ENCODE peak calls at places on chromosomes 12 and 14, in nine cellular contexts. One of them, this sample, is unnamed. For H3K9me3, the result is how much of the 10 kb centered on the place peaks cover.

GRCh38 chr12:121776190-121777098 is 17.0 kb downstream of the RHOF start:
- DNase-seq in mammary epithelial cell: peak
- DNase-seq in thoracic aorta: no peak
- DNase-seq in CD4-positive, CD25-positive, alpha-beta regulatory T cell: peak
- DNase-seq in NT2/D1: peak
- DNase-seq in OCI-LY7: peak
- DNase-seq in pancreas: peak
- DNase-seq in uterus: peak
- DNase-seq in naive thymus-derived CD4-positive, alpha-beta T cell: peak
- DNase-seq in this sample: peak

GRCh38 chr12:51592034-51592705 is 1.1 kb downstream of the SCN8A start:
- DNase-seq in mammary epithelial cell: no peak
- DNase-seq in thoracic aorta: no peak
- DNase-seq in CD4-positive, CD25-positive, alpha-beta regulatory T cell: no peak
- DNase-seq in NT2/D1: peak
- DNase-seq in OCI-LY7: no peak
- DNase-seq in pancreas: no peak
- DNase-seq in uterus: no peak
- DNase-seq in naive thymus-derived CD4-positive, alpha-beta T cell: no peak
- DNase-seq in this sample: no peak

GRCh38 chr12:132677492-132677891 is 9.7 kb downstream of the POLE start:
- DNase-seq in mammary epithelial cell: no peak
- DNase-seq in thoracic aorta: no peak
- DNase-seq in CD4-positive, CD25-positive, alpha-beta regulatory T cell: no peak
- DNase-seq in NT2/D1: no peak
- DNase-seq in OCI-LY7: no peak
- DNase-seq in pancreas: no peak
- DNase-seq in uterus: no peak
- DNase-seq in naive thymus-derived CD4-positive, alpha-beta T cell: no peak
- DNase-seq in this sample: no peak

GRCh38 chr12:107544947-107545346 is 140.7 kb upstream of the PWP1 start:
- DNase-seq in mammary epithelial cell: no peak
- DNase-seq in thoracic aorta: no peak
- DNase-seq in CD4-positive, CD25-positive, alpha-beta regulatory T cell: no peak
- DNase-seq in NT2/D1: no peak
- DNase-seq in OCI-LY7: no peak
- DNase-seq in pancreas: no peak
- DNase-seq in uterus: no peak
- DNase-seq in naive thymus-derived CD4-positive, alpha-beta T cell: no peak
- DNase-seq in this sample: no peak

GRCh38 chr14:93936245-93936644 is 9.1 kb downstream of the FAM181A start:
- DNase-seq in mammary epithelial cell: peak
- DNase-seq in thoracic aorta: no peak
- DNase-seq in CD4-positive, CD25-positive, alpha-beta regulatory T cell: peak
- DNase-seq in NT2/D1: peak
- DNase-seq in OCI-LY7: peak
- DNase-seq in pancreas: no peak
- DNase-seq in uterus: no peak
- DNase-seq in naive thymus-derived CD4-positive, alpha-beta T cell: no peak
- DNase-seq in this sample: no peak

GRCh38 chr14:58455593-58456265 is 28.2 kb downstream of the KIAA0586 start:
- DNase-seq in mammary epithelial cell: peak
- DNase-seq in thoracic aorta: no peak
- DNase-seq in CD4-positive, CD25-positive, alpha-beta regulatory T cell: no peak
- DNase-seq in NT2/D1: peak
- DNase-seq in OCI-LY7: no peak
- DNase-seq in pancreas: no peak
- DNase-seq in uterus: no peak
- DNase-seq in naive thymus-derived CD4-positive, alpha-beta T cell: no peak
- DNase-seq in this sample: no peak

GRCh38 chr12:1544991-1545700 is 49.2 kb downstream of the FBXL14 start:
- DNase-seq in mammary epithelial cell: no peak
- DNase-seq in thoracic aorta: no peak
- DNase-seq in CD4-positive, CD25-positive, alpha-beta regulatory T cell: no peak
- DNase-seq in NT2/D1: no peak
- DNase-seq in OCI-LY7: peak
- DNase-seq in pancreas: no peak
- DNase-seq in uterus: no peak
- DNase-seq in naive thymus-derived CD4-positive, alpha-beta T cell: no peak
- DNase-seq in this sample: no peak

GRCh38 chr14:74566174-74567125 is 45.6 kb downstream of the LTBP2 start:
- DNase-seq in mammary epithelial cell: peak
- DNase-seq in thoracic aorta: no peak
- DNase-seq in CD4-positive, CD25-positive, alpha-beta regulatory T cell: no peak
- DNase-seq in NT2/D1: no peak
- DNase-seq in OCI-LY7: no peak
- DNase-seq in pancreas: no peak
- DNase-seq in uterus: no peak
- DNase-seq in naive thymus-derived CD4-positive, alpha-beta T cell: no peak
- DNase-seq in this sample: no peak

GRCh38 chr14:89249296-89249565 is 167.8 kb downstream of the FOXN3 start:
- DNase-seq in mammary epithelial cell: peak
- DNase-seq in thoracic aorta: no peak
- DNase-seq in CD4-positive, CD25-positive, alpha-beta regulatory T cell: no peak
- DNase-seq in NT2/D1: peak
- DNase-seq in OCI-LY7: no peak
- DNase-seq in pancreas: no peak
- DNase-seq in uterus: no peak
- DNase-seq in naive thymus-derived CD4-positive, alpha-beta T cell: no peak
- DNase-seq in this sample: no peak

GRCh38 chr14:105904379-105904778 is 378.0 kb downstream of the TMEM121 start:
- DNase-seq in mammary epithelial cell: no peak
- DNase-seq in thoracic aorta: no peak
- DNase-seq in CD4-positive, CD25-positive, alpha-beta regulatory T cell: no peak
- DNase-seq in NT2/D1: no peak
- DNase-seq in OCI-LY7: no peak
- DNase-seq in pancreas: no peak
- DNase-seq in uterus: no peak
- DNase-seq in naive thymus-derived CD4-positive, alpha-beta T cell: no peak
- DNase-seq in this sample: no peak

GRCh38 chr14:105908006-105908405 is 381.6 kb downstream of the TMEM121 start:
- DNase-seq in mammary epithelial cell: no peak
- DNase-seq in thoracic aorta: no peak
- DNase-seq in CD4-positive, CD25-positive, alpha-beta regulatory T cell: no peak
- DNase-seq in NT2/D1: no peak
- DNase-seq in OCI-LY7: no peak
- DNase-seq in pancreas: no peak
- DNase-seq in uterus: no peak
- DNase-seq in naive thymus-derived CD4-positive, alpha-beta T cell: no peak
- DNase-seq in this sample: no peak

GRCh38 chr14:105907276-105907675 is 380.9 kb downstream of the TMEM121 start:
- DNase-seq in mammary epithelial cell: no peak
- DNase-seq in thoracic aorta: no peak
- DNase-seq in CD4-positive, CD25-positive, alpha-beta regulatory T cell: no peak
- DNase-seq in NT2/D1: no peak
- DNase-seq in OCI-LY7: no peak
- DNase-seq in pancreas: no peak
- DNase-seq in uterus: no peak
- DNase-seq in naive thymus-derived CD4-positive, alpha-beta T cell: no peak
- DNase-seq in this sample: no peak

GRCh38 chr14:105903971-105904370 is 377.6 kb downstream of the TMEM121 start:
- DNase-seq in mammary epithelial cell: no peak
- DNase-seq in thoracic aorta: no peak
- DNase-seq in CD4-positive, CD25-positive, alpha-beta regulatory T cell: no peak
- DNase-seq in NT2/D1: no peak
- DNase-seq in OCI-LY7: no peak
- DNase-seq in pancreas: no peak
- DNase-seq in uterus: no peak
- DNase-seq in naive thymus-derived CD4-positive, alpha-beta T cell: no peak
- DNase-seq in this sample: no peak

GRCh38 chr14:105905456-105905855 is 379.1 kb downstream of the TMEM121 start:
- DNase-seq in mammary epithelial cell: no peak
- DNase-seq in thoracic aorta: no peak
- DNase-seq in CD4-positive, CD25-positive, alpha-beta regulatory T cell: no peak
- DNase-seq in NT2/D1: no peak
- DNase-seq in OCI-LY7: no peak
- DNase-seq in pancreas: no peak
- DNase-seq in uterus: no peak
- DNase-seq in naive thymus-derived CD4-positive, alpha-beta T cell: no peak
- DNase-seq in this sample: no peak
- H3K9me3 ChIP-seq in mammary epithelial cell: under half
- H3K9me3 ChIP-seq in thoracic aorta: under half
- H3K9me3 ChIP-seq in CD4-positive, CD25-positive, alpha-beta regulatory T cell: under half
- H3K9me3 ChIP-seq in NT2/D1: under half
- H3K9me3 ChIP-seq in OCI-LY7: under half
- H3K9me3 ChIP-seq in pancreas: under half
- H3K9me3 ChIP-seq in uterus: under half
- H3K9me3 ChIP-seq in naive thymus-derived CD4-positive, alpha-beta T cell: under half
- H3K9me3 ChIP-seq in this sample: under half

GRCh38 chr12:87305481-87305880 is 723.7 kb downstream of the C12orf50 start:
- DNase-seq in mammary epithelial cell: no peak
- DNase-seq in thoracic aorta: no peak
- DNase-seq in CD4-positive, CD25-positive, alpha-beta regulatory T cell: no peak
- DNase-seq in NT2/D1: no peak
- DNase-seq in OCI-LY7: no peak
- DNase-seq in pancreas: no peak
- DNase-seq in uterus: no peak
- DNase-seq in naive thymus-derived CD4-positive, alpha-beta T cell: no peak
- DNase-seq in this sample: no peak
- H3K9me3 ChIP-seq in mammary epithelial cell: under half
- H3K9me3 ChIP-seq in thoracic aorta: under half
- H3K9me3 ChIP-seq in CD4-positive, CD25-positive, alpha-beta regulatory T cell: under half
- H3K9me3 ChIP-seq in NT2/D1: under half
- H3K9me3 ChIP-seq in OCI-LY7: under half
- H3K9me3 ChIP-seq in pancreas: under half
- H3K9me3 ChIP-seq in uterus: under half
- H3K9me3 ChIP-seq in naive thymus-derived CD4-positive, alpha-beta T cell: under half
- H3K9me3 ChIP-seq in this sample: under half

GRCh38 chr12:52753283-52753682 is 23.9 kb downstream of the KRT76 start:
- DNase-seq in mammary epithelial cell: no peak
- DNase-seq in thoracic aorta: no peak
- DNase-seq in CD4-positive, CD25-positive, alpha-beta regulatory T cell: no peak
- DNase-seq in NT2/D1: no peak
- DNase-seq in OCI-LY7: no peak
- DNase-seq in pancreas: no peak
- DNase-seq in uterus: no peak
- DNase-seq in naive thymus-derived CD4-positive, alpha-beta T cell: no peak
- DNase-seq in this sample: no peak

GRCh38 chr12:52754135-52754534 is 23.0 kb downstream of the KRT76 start:
- DNase-seq in mammary epithelial cell: no peak
- DNase-seq in thoracic aorta: no peak
- DNase-seq in CD4-positive, CD25-positive, alpha-beta regulatory T cell: no peak
- DNase-seq in NT2/D1: no peak
- DNase-seq in OCI-LY7: no peak
- DNase-seq in pancreas: no peak
- DNase-seq in uterus: no peak
- DNase-seq in naive thymus-derived CD4-positive, alpha-beta T cell: no peak
- DNase-seq in this sample: no peak

GRCh38 chr12:52749827-52750226 is 27.3 kb downstream of the KRT76 start:
- DNase-seq in mammary epithelial cell: no peak
- DNase-seq in thoracic aorta: no peak
- DNase-seq in CD4-positive, CD25-positive, alpha-beta regulatory T cell: no peak
- DNase-seq in NT2/D1: no peak
- DNase-seq in OCI-LY7: no peak
- DNase-seq in pancreas: no peak
- DNase-seq in uterus: no peak
- DNase-seq in naive thymus-derived CD4-positive, alpha-beta T cell: no peak
- DNase-seq in this sample: no peak

GRCh38 chr12:52752516-52752915 is 24.6 kb downstream of the KRT76 start:
- DNase-seq in mammary epithelial cell: no peak
- DNase-seq in thoracic aorta: no peak
- DNase-seq in CD4-positive, CD25-positive, alpha-beta regulatory T cell: no peak
- DNase-seq in NT2/D1: no peak
- DNase-seq in OCI-LY7: no peak
- DNase-seq in pancreas: no peak
- DNase-seq in uterus: no peak
- DNase-seq in naive thymus-derived CD4-positive, alpha-beta T cell: no peak
- DNase-seq in this sample: no peak

DNA sequence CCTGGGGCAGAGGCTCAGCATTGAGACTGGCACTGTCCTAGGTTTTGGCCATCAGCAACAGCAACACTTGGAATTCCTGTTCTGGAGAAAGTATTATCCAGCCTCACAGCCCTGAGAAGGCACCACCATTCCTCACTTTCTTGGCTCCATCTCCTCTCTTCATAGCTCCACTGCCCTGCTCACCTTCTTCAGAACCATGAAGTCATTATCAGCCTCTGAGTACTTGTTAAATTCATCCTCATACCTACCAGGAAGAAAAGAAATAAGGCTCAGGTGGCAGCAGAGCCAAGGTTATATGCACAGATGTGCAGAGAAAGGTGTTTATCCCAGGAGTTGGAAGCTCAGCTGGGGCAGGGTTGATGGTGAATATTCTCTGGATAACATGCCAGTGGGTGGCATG is 25.4 kb downstream of the KRT76 start:
- DNase-seq in mammary epithelial cell: no peak
- DNase-seq in thoracic aorta: no peak
- DNase-seq in CD4-positive, CD25-positive, alpha-beta regulatory T cell: no peak
- DNase-seq in NT2/D1: no peak
- DNase-seq in OCI-LY7: no peak
- DNase-seq in pancreas: no peak
- DNase-seq in uterus: no peak
- DNase-seq in naive thymus-derived CD4-positive, alpha-beta T cell: no peak
- DNase-seq in this sample: no peak
- H3K9me3 ChIP-seq in mammary epithelial cell: under half
- H3K9me3 ChIP-seq in thoracic aorta: under half
- H3K9me3 ChIP-seq in CD4-positive, CD25-positive, alpha-beta regulatory T cell: under half
- H3K9me3 ChIP-seq in NT2/D1: under half
- H3K9me3 ChIP-seq in OCI-LY7: under half
- H3K9me3 ChIP-seq in pancreas: under half
- H3K9me3 ChIP-seq in uterus: under half
- H3K9me3 ChIP-seq in naive thymus-derived CD4-positive, alpha-beta T cell: under half
- H3K9me3 ChIP-seq in this sample: under half

GRCh38 chr14:25904446-25904845 is 693.4 kb downstream of the NOVA1 start:
- DNase-seq in mammary epithelial cell: no peak
- DNase-seq in thoracic aorta: no peak
- DNase-seq in CD4-positive, CD25-positive, alpha-beta regulatory T cell: no peak
- DNase-seq in NT2/D1: no peak
- DNase-seq in OCI-LY7: no peak
- DNase-seq in pancreas: no peak
- DNase-seq in uterus: no peak
- DNase-seq in naive thymus-derived CD4-positive, alpha-beta T cell: no peak
- DNase-seq in this sample: no peak
- H3K9me3 ChIP-seq in mammary epithelial cell: under half
- H3K9me3 ChIP-seq in thoracic aorta: under half
- H3K9me3 ChIP-seq in CD4-positive, CD25-positive, alpha-beta regulatory T cell: under half
- H3K9me3 ChIP-seq in NT2/D1: under half
- H3K9me3 ChIP-seq in OCI-LY7: under half
- H3K9me3 ChIP-seq in pancreas: under half
- H3K9me3 ChIP-seq in uterus: under half
- H3K9me3 ChIP-seq in naive thymus-derived CD4-positive, alpha-beta T cell: under half
- H3K9me3 ChIP-seq in this sample: under half

GRCh38 chr14:20191396-20191795 is 700 bp downstream of the OR11G2 start:
- DNase-seq in mammary epithelial cell: no peak
- DNase-seq in thoracic aorta: no peak
- DNase-seq in CD4-positive, CD25-positive, alpha-beta regulatory T cell: no peak
- DNase-seq in NT2/D1: no peak
- DNase-seq in OCI-LY7: no peak
- DNase-seq in pancreas: no peak
- DNase-seq in uterus: no peak
- DNase-seq in naive thymus-derived CD4-positive, alpha-beta T cell: no peak
- DNase-seq in this sample: no peak
- H3K9me3 ChIP-seq in mammary epithelial cell: under half
- H3K9me3 ChIP-seq in thoracic aorta: under half
- H3K9me3 ChIP-seq in CD4-positive, CD25-positive, alpha-beta regulatory T cell: under half
- H3K9me3 ChIP-seq in NT2/D1: under half
- H3K9me3 ChIP-seq in OCI-LY7: under half
- H3K9me3 ChIP-seq in pancreas: under half
- H3K9me3 ChIP-seq in uterus: under half
- H3K9me3 ChIP-seq in naive thymus-derived CD4-positive, alpha-beta T cell: under half
- H3K9me3 ChIP-seq in this sample: under half

GRCh38 chr12:50563434-50563787 is 58.6 kb downstream of the DIP2B start:
- DNase-seq in mammary epithelial cell: no peak
- DNase-seq in thoracic aorta: no peak
- DNase-seq in CD4-positive, CD25-positive, alpha-beta regulatory T cell: no peak
- DNase-seq in NT2/D1: no peak
- DNase-seq in OCI-LY7: no peak
- DNase-seq in pancreas: no peak
- DNase-seq in uterus: no peak
- DNase-seq in naive thymus-derived CD4-positive, alpha-beta T cell: no peak
- DNase-seq in this sample: no peak
- H3K9me3 ChIP-seq in mammary epithelial cell: under half
- H3K9me3 ChIP-seq in thoracic aorta: under half
- H3K9me3 ChIP-seq in CD4-positive, CD25-positive, alpha-beta regulatory T cell: under half
- H3K9me3 ChIP-seq in NT2/D1: under half
- H3K9me3 ChIP-seq in OCI-LY7: under half
- H3K9me3 ChIP-seq in pancreas: under half
- H3K9me3 ChIP-seq in uterus: under half
- H3K9me3 ChIP-seq in naive thymus-derived CD4-positive, alpha-beta T cell: under half
- H3K9me3 ChIP-seq in this sample: under half

This sample was measured in T-helper 17 cell.